ENCODE peak calls at places on chromosome 2, in six cellular contexts. B is SJCRH30; T is epithelial cell of esophagus; E is A549; U is heart left ventricle; C is CD8-positive, alpha-beta memory T cell. D is an unnamed sample.
A peak's percentile ranks its signal among the peaks of the same experiment; 100 is the strongest.

GRCh38 chr2:207356604-207357003 is 173.2 kb upstream of the CREB1 start:
- DNase-seq in B (no peak), T (no peak), E (no peak), U (no peak), C (no peak), D (no peak)

GRCh38 chr2:133561045-133561852 is 7.0 kb downstream of the NCKAP5 start:
- DNase-seq in B (peak; percentile 36), T (peak; percentile 73), E (no peak), U (no peak), C (no peak), D (no peak)

GRCh38 chr2:168244318-168244717 is 3.1 kb downstream of the STK39 start:
- DNase-seq in B (peak; percentile 68), T (peak; percentile 89), E (no peak), U (peak; percentile 35), C (peak; percentile 16), D (peak; percentile 46)

GRCh38 chr2:144509001-144509545 is 10.8 kb downstream of the ZEB2 start:
- DNase-seq in B (peak; percentile 49), T (no peak), E (no peak), U (no peak), C (no peak), D (no peak)

GRCh38 chr2:177989029-177989885 is 83.3 kb downstream of the PDE11A start:
- DNase-seq in B (no peak), T (no peak), E (peak; percentile 5), U (no peak), C (no peak), D (no peak)

GRCh38 chr2:3605013-3605961 is 10.4 kb downstream of the COLEC11 start:
- DNase-seq in B (peak; percentile 94), T (peak; percentile 56), E (peak; percentile 95), U (peak; percentile 53), C (peak; percentile 37), D (peak; percentile 48)

GRCh38 chr2:197131558-197131855 is 179.1 kb downstream of the ANKRD44 start:
- DNase-seq in B (no peak), T (no peak), E (no peak), U (no peak), C (no peak), D (no peak)

GRCh38 chr2:4404363-4404762 is 701.0 kb downstream of the DCDC2C start:
- DNase-seq in B (no peak), T (no peak), E (no peak), U (no peak), C (no peak), D (no peak)

GRCh38 chr2:167183916-167184315 is 295.6 kb downstream of the XIRP2 start:
- DNase-seq in B (no peak), T (no peak), E (no peak), U (no peak), C (no peak), D (no peak)

GRCh38 chr2:221649045-221649444 is 76.9 kb upstream of the EPHA4 start:
- DNase-seq in B (peak; percentile 59), T (no peak), E (no peak), U (peak; percentile 35), C (no peak), D (no peak)

GRCh38 chr2:182642328-182642727 is 73.7 kb upstream of the DNAJC10 start:
- DNase-seq in B (peak; percentile 68), T (peak; percentile 69), E (peak; percentile 3), U (peak; percentile 35), C (no peak), D (no peak)

GRCh38 chr2:128084757-128085156 is 6.2 kb upstream of the UGGT1 start:
- DNase-seq in B (no peak), T (no peak), E (no peak), U (no peak), C (no peak), D (no peak)

GRCh38 chr2:176967911-176968451 is 244.6 kb upstream of the HNRNPA3 start:
- DNase-seq in B (no peak), T (no peak), E (no peak), U (no peak), C (no peak), D (no peak)

GRCh38 chr2:24819442-24820174 is 26.4 kb downstream of the CENPO start:
- DNase-seq in B (no peak), T (no peak), E (no peak), U (no peak), C (no peak), D (no peak)

GRCh38 chr2:67649331-67650071 is 252.4 kb downstream of the ETAA1 start:
- DNase-seq in B (peak; percentile 79), T (peak; percentile 27), E (no peak), U (peak; percentile 75), C (no peak), D (no peak)

GRCh38 chr2:217934321-217935131 is 68.3 kb downstream of the TNS1 start:
- DNase-seq in B (peak; percentile 31), T (peak; percentile 87), E (peak; percentile 55), U (peak; percentile 76), C (no peak), D (no peak)
- H3K4me3 ChIP-seq in B (no peak overlapping the region), T (no peak overlapping the region), E (no peak overlapping the region), U (peak overlapping the region; percentile 16), C (no peak overlapping the region), D (no peak overlapping the region)

GRCh38 chr2:188102881-188103280 is 188.8 kb upstream of the GULP1 start:
- DNase-seq in B (no peak), T (no peak), E (no peak), U (no peak), C (no peak), D (no peak)
- H3K4me3 ChIP-seq in B (no peak overlapping the region), T (no peak overlapping the region), E (no peak overlapping the region), U (no peak overlapping the region), C (no peak overlapping the region), D (no peak overlapping the region)

GRCh38 chr2:190887089-190887488 is 6.5 kb downstream of the GLS start:
- DNase-seq in B (no peak), T (peak; percentile 51), E (peak; percentile 7), U (no peak), C (no peak), D (no peak)
- H3K4me3 ChIP-seq in B (no peak overlapping the region), T (no peak overlapping the region), E (peak overlapping the region; percentile 98), U (no peak overlapping the region), C (no peak overlapping the region), D (no peak overlapping the region)

GRCh38 chr2:201820385-201821007 is 14.2 kb downstream of the CDK15 start:
- DNase-seq in B (no peak), T (no peak), E (no peak), U (no peak), C (no peak), D (no peak)

GRCh38 chr2:201813996-201814845 is 7.9 kb downstream of the CDK15 start:
- DNase-seq in B (peak; percentile 15), T (no peak), E (no peak), U (no peak), C (no peak), D (no peak)

GRCh38 chr2:201821080-201821479 is 14.7 kb downstream of the CDK15 start:
- DNase-seq in B (peak; percentile 10), T (no peak), E (no peak), U (no peak), C (no peak), D (no peak)

GRCh38 chr2:201816674-201817073 is 10.3 kb downstream of the CDK15 start:
- DNase-seq in B (no peak), T (no peak), E (no peak), U (no peak), C (no peak), D (no peak)
- H3K4me3 ChIP-seq in B (no peak overlapping the region), T (no peak overlapping the region), E (no peak overlapping the region), U (no peak overlapping the region), C (no peak overlapping the region), D (no peak overlapping the region)

DNA sequence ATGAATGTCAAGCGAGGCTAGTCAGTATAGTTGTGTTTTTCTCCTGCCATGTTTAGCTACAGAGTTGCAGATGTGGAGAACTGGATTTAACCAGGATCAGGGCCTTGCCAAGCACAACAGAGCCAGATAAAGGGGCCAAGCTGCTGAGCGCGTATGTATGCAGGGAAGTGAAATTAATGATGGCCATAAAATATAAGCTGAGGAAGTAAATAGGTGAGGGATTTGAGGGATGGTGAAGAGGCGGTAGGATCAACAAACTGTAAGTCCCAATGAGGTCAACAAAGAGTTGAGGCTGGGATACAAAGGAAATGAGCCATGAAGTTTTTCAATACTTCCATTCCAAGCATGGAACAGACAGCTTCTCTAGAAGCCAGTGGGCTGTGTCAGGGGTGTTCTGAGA is 10.6 kb downstream of the LRP2 start:
- DNase-seq in B (no peak), T (no peak), E (no peak), U (no peak), C (no peak), D (no peak)
- H3K4me3 ChIP-seq in B (no peak overlapping the region), T (no peak overlapping the region), E (no peak overlapping the region), U (no peak overlapping the region), C (no peak overlapping the region), D (no peak overlapping the region)

D was measured in naive thymus-derived CD4-positive, alpha-beta T cell.